ENCODE peak calls at places on chromosomes 16 and 17, in ten cellular contexts. X is uterus, J is HepG2, V is adrenal gland, F is IMR-90, E is heart left ventricle, B is suprapubic skin, T is Peyer's patch, Z is tibial nerve, L is H1. K is an unnamed sample. For H3K9me3 and H3K27me3, the result is how much of the 10 kb centered on the place peaks cover.

GRCh38 chr16:57627184-57627871 is 1.1 kb upstream of the ADGRG1 start:
- DNase-seq in X (no peak), J (peak), V (no peak), F (peak), E (no peak), B (no peak), T (no peak), Z (no peak), L (no peak), K (no peak)

GRCh38 chr17:19510903-19511302 is 22.8 kb upstream of the SLC47A1 start:
- DNase-seq in X (peak), J (no peak), V (no peak), F (no peak), E (no peak), B (no peak), T (no peak), Z (no peak), L (no peak), K (no peak)

GRCh38 chr16:9818702-9819101 is 363.5 kb downstream of the GRIN2A start:
- DNase-seq in X (no peak), J (no peak), V (no peak), F (no peak), E (no peak), B (no peak), T (no peak), Z (no peak), L (no peak), K (no peak)

GRCh38 chr17:76159157-76159556 is 18.1 kb upstream of the FOXJ1 start:
- DNase-seq in X (no peak), J (no peak), V (no peak), F (no peak), E (peak), B (no peak), T (no peak), Z (no peak), L (no peak), K (no peak)

GRCh38 chr17:67813803-67814180 is 11.5 kb upstream of the BPTF start:
- DNase-seq in X (no peak), J (no peak), V (no peak), F (no peak), E (no peak), B (no peak), T (no peak), Z (no peak), L (no peak), K (no peak)

GRCh38 chr17:82301916-82302497 is 15.4 kb downstream of the CD7 start:
- DNase-seq in X (no peak), J (no peak), V (no peak), F (no peak), E (no peak), B (no peak), T (no peak), Z (no peak), L (no peak), K (no peak)

GRCh38 chr16:55179858-55180585 is 144.0 kb upstream of the IRX6 start:
- DNase-seq in X (no peak), J (no peak), V (no peak), F (no peak), E (no peak), B (no peak), T (no peak), Z (no peak), L (no peak), K (no peak)

GRCh38 chr16:88449267-88449561 is 3.9 kb upstream of the ZFPM1 start:
- DNase-seq in X (no peak), J (no peak), V (no peak), F (no peak), E (no peak), B (no peak), T (no peak), Z (no peak), L (no peak), K (no peak)

GRCh38 chr17:48153711-48154642 is 46.4 kb downstream of the SNX11 start:
- DNase-seq in X (no peak), J (peak), V (no peak), F (peak), E (no peak), B (no peak), T (peak), Z (no peak), L (no peak), K (no peak)

GRCh38 chr16:87123356-87124001 is 193.7 kb downstream of the C16orf95 start:
- DNase-seq in X (no peak), J (no peak), V (peak), F (no peak), E (no peak), B (no peak), T (no peak), Z (no peak), L (no peak), K (no peak)

GRCh38 chr17:55281592-55282378 is 17.0 kb downstream of the HLF start:
- DNase-seq in X (no peak), J (no peak), V (no peak), F (no peak), E (no peak), B (no peak), T (no peak), Z (no peak), L (no peak), K (no peak)

GRCh38 chr16:28555593-28555992 is 1.9 kb downstream of the SGF29 start:
- DNase-seq in X (no peak), J (no peak), V (no peak), F (no peak), E (no peak), B (no peak), T (no peak), Z (no peak), L (no peak), K (no peak)

GRCh38 chr16:57277586-57277985 is 6.9 kb downstream of the PLLP start:
- DNase-seq in X (no peak), J (no peak), V (no peak), F (peak), E (no peak), B (no peak), T (peak), Z (no peak), L (no peak), K (no peak)

GRCh38 chr17:60087882-60088669 is 9.4 kb upstream of the HEATR6 start:
- DNase-seq in X (no peak), J (peak), V (peak), F (no peak), E (no peak), B (no peak), T (no peak), Z (no peak), L (no peak), K (no peak)

GRCh38 chr17:50641339-50641725 is 6.7 kb downstream of the ABCC3 start:
- DNase-seq in X (no peak), J (no peak), V (no peak), F (no peak), E (no peak), B (no peak), T (no peak), Z (no peak), L (no peak), K (no peak)

GRCh38 chr17:14737984-14738651 is 437.2 kb downstream of the HS3ST3B1 start:
- DNase-seq in X (no peak), J (peak), V (peak), F (peak), E (peak), B (peak), T (no peak), Z (peak), L (no peak), K (peak)

GRCh38 chr16:80910434-80910833 is 96.3 kb downstream of the CMC2 start:
- DNase-seq in X (no peak), J (peak), V (no peak), F (no peak), E (no peak), B (no peak), T (no peak), Z (no peak), L (no peak), K (no peak)

GRCh38 chr17:10125761-10126553 is 72.4 kb downstream of the GAS7 start:
- DNase-seq in X (peak), J (no peak), V (no peak), F (peak), E (no peak), B (no peak), T (no peak), Z (no peak), L (no peak), K (no peak)

GRCh38 chr17:40209404-40210093 is 9.6 kb upstream of the WIPF2 start:
- DNase-seq in X (no peak), J (no peak), V (no peak), F (peak), E (no peak), B (no peak), T (no peak), Z (no peak), L (no peak), K (no peak)

GRCh38 chr17:19249681-19250080 is 12.5 kb downstream of the EPN2 start:
- DNase-seq in X (no peak), J (no peak), V (no peak), F (no peak), E (peak), B (no peak), T (no peak), Z (no peak), L (no peak), K (no peak)

GRCh38 chr16:89502319-89502843 is 5.8 kb upstream of the SPG7 start:
- DNase-seq in X (no peak), J (peak), V (no peak), F (no peak), E (no peak), B (no peak), T (peak), Z (no peak), L (no peak), K (no peak)

GRCh38 chr17:39225974-39226683 is 384 bp upstream of the STAC2 start:
- DNase-seq in X (peak), J (no peak), V (no peak), F (peak), E (peak), B (no peak), T (no peak), Z (no peak), L (peak), K (no peak)

GRCh38 chr17:235831-236640 is 54.6 kb upstream of the DOC2B start:
- DNase-seq in X (no peak), J (no peak), V (no peak), F (no peak), E (peak), B (peak), T (no peak), Z (no peak), L (peak), K (no peak)

DNA sequence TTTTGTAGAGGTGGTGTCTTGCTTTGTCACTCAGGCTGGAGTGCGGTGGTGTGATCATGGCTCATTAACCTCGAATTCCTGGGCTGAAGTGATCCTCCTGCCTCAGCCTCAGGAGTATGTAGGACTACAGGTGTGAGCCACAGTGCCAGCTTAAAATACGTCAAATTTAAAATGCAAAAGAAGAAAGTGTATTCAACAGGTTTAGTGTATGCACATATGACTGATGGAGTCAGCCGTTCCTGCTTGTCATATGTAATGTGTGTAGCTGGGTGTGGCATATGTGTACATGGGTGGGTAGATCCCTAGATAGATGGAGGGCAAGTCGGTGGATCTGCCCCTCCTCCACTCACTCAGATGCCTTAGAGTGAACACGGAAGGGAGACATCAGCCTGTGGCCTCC is 111.0 kb downstream of the RPTOR start:
- DNase-seq in X (no peak), J (no peak), V (no peak), F (no peak), E (no peak), B (no peak), T (no peak), Z (no peak), L (no peak), K (no peak)
- H3K9me3 ChIP-seq in X (under half), J (under half), V (under half), F (under half), E (under half), B (under half), T (under half), Z (under half), L (under half), K (under half)

GRCh38 chr17:77635176-77635575 is 323.3 kb upstream of the TNRC6C start:
- DNase-seq in X (no peak), J (no peak), V (no peak), F (no peak), E (no peak), B (no peak), T (no peak), Z (no peak), L (no peak), K (no peak)
- H3K27me3 ChIP-seq in X (under half), J (under half), V (under half), F (under half), E (under half), B (under half), T (under half), Z (under half), L (under half), K (under half)

GRCh38 chr17:78839173-78839761 is 1.3 kb downstream of the USP36 start:
- DNase-seq in X (no peak), J (no peak), V (no peak), F (peak), E (no peak), B (no peak), T (no peak), Z (no peak), L (no peak), K (no peak)
- TF ChIP-seq POLR2A in X (no peak), J (no peak), V (no peak), F (peak), E (no peak), B (no peak), T (no peak), Z (no peak), L (no peak), K (no peak)

DNA sequence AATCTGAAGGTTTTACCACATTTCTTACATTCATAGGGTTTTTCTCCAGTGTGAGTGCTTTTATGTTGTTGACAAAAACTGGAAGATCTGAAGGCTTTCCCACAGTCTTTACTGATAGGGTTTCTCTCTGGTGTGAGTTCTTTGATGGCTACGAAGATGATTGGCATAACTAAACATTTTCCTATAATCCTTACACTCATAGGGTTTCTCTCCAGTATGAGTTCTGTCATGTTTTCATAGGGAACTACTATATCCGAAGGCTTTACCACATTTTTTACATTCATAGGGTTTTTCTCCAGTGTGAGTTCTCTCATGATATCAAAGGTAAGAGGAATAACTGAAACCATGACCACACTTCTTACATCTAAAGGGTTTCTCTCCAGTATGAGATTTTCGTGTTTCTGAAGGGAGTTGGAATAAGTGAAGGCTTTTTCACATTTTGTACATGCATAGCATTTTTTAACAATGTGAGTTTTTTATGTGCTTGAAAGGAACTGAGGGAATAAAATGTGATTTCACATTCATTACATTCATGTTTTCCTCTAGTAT is 1987.7 kb downstream of the TP53TG3F start:
- DNase-seq in X (no peak), J (no peak), V (no peak), F (no peak), E (no peak), B (no peak), T (no peak), Z (no peak), L (no peak), K (no peak)
- H3K9me3 ChIP-seq in X (under half), J (half or more), V (under half), F (under half), E (under half), B (under half), T (under half), Z (under half), L (half or more), K (under half)

DNA sequence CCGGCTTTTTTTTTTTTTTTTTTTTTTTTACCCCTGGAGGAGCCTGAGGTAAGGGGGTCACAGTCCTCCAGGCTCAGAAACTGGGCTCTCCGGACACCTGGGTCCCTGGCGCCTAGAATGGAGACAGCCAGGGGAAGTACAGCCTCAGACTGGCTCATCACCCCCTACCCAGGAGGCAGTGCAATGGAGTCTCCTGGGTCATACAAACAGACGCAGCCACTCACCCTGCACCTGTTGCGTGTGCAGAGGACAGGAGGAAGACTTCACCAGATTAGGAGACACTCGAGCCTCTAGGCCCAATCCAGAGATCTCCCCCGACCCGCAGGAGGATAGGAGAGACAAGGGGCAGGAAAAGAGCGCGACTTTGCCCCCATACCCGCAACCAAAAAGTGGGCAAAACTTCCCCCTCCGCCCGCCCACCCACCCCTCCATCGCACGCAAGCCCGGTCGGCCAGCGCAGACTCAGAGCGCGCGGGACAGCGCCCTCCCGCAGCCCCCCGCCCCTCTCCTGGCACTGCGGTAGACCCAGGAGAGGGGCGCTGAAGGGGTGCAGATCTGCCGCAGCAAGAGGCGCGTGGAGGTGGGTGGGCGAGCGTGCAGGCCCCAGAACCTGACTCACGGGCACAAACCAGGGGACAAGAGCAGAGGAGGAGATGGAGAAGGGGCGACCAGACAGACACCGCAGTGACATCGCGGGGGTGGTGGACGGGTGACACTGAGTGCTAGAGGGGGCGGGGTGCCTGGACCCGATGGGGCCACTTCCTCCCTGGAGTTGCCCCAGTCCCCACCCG is 900 bp downstream of the HAP1 start:
- DNase-seq in X (no peak), J (no peak), V (no peak), F (no peak), E (no peak), B (no peak), T (no peak), Z (no peak), L (no peak), K (no peak)
- H3K27me3 ChIP-seq in X (under half), J (half or more), V (under half), F (half or more), E (half or more), B (half or more), T (under half), Z (under half), L (half or more), K (under half)